ENCODE peak calls at places on chromosomes 1 and 21, in ten cellular contexts. G, M, B, V, Q, P, X, Y, C and J are unnamed samples.
A peak's percentile ranks its signal among the peaks of the same experiment; 100 is the strongest.

GRCh38 chr21:36323032-36323431 is 3.0 kb downstream of the MORC3 start:
- DNase-seq in G (no peak), M (peak; percentile 35), B (no peak), V (no peak), Q (peak; percentile 62), P (no peak), X (no peak), Y (peak; percentile 57), C (no peak), J (no peak)

GRCh38 chr1:244863491-244864252 is 671 bp downstream of the HNRNPU start:
- DNase-seq in G (no peak), M (no peak), B (no peak), V (peak; percentile 14), Q (peak; percentile 8), P (no peak), X (no peak), Y (peak; percentile 50), C (no peak), J (no peak)

GRCh38 chr1:30125024-30125423 is 598.4 kb downstream of the MATN1 start:
- DNase-seq in G (no peak), M (no peak), B (no peak), V (no peak), Q (no peak), P (no peak), X (no peak), Y (no peak), C (no peak), J (no peak)

GRCh38 chr1:1199961-1200875 is 6.2 kb downstream of the TNFRSF18 start:
- DNase-seq in G (peak; percentile 46), M (no peak), B (no peak), V (no peak), Q (no peak), P (no peak), X (no peak), Y (peak; percentile 37), C (no peak), J (no peak)

GRCh38 chr1:62196091-62196690 is 1.5 kb downstream of the L1TD1 start:
- DNase-seq in G (no peak), M (no peak), B (no peak), V (no peak), Q (no peak), P (no peak), X (no peak), Y (no peak), C (no peak), J (no peak)

GRCh38 chr1:202351725-202352124 is 3.2 kb downstream of the PPP1R12B start:
- DNase-seq in G (no peak), M (no peak), B (peak; percentile 66), V (no peak), Q (peak; percentile 44), P (no peak), X (no peak), Y (no peak), C (peak; percentile 45), J (no peak)

GRCh38 chr1:39089811-39090519 is 63.8 kb downstream of the NDUFS5 start:
- DNase-seq in G (no peak), M (no peak), B (no peak), V (no peak), Q (peak; percentile 23), P (no peak), X (no peak), Y (no peak), C (peak; percentile 65), J (no peak)

GRCh38 chr1:226407497-226408284 is at the start of gene PARP1:
- DNase-seq in G (peak; percentile 92), M (peak; percentile 96), B (peak; percentile 70), V (peak; percentile 79), Q (peak; percentile 83), P (peak; percentile 77), X (peak; percentile 50), Y (peak; percentile 72), C (peak; percentile 93), J (peak; percentile 42)

GRCh38 chr21:36163780-36164426 is 7.3 kb downstream of the DOP1B start:
- DNase-seq in G (no peak), M (no peak), B (no peak), V (no peak), Q (no peak), P (no peak), X (no peak), Y (no peak), C (no peak), J (no peak)

GRCh38 chr1:54859687-54860391 is 27.2 kb downstream of the DHCR24 start:
- DNase-seq in G (no peak), M (no peak), B (peak; percentile 27), V (no peak), Q (no peak), P (peak; percentile 25), X (no peak), Y (no peak), C (no peak), J (no peak)

GRCh38 chr1:40780678-40781613 is 2.6 kb upstream of the KCNQ4 start:
- DNase-seq in G (no peak), M (no peak), B (no peak), V (no peak), Q (no peak), P (no peak), X (no peak), Y (no peak), C (no peak), J (no peak)

GRCh38 chr1:220748091-220748934 is at the start of gene MTARC2:
- DNase-seq in G (peak; percentile 91), M (peak; percentile 76), B (peak; percentile 37), V (peak; percentile 41), Q (peak; percentile 73), P (peak; percentile 64), X (peak; percentile 32), Y (no peak), C (peak; percentile 80), J (peak; percentile 40)

DNA sequence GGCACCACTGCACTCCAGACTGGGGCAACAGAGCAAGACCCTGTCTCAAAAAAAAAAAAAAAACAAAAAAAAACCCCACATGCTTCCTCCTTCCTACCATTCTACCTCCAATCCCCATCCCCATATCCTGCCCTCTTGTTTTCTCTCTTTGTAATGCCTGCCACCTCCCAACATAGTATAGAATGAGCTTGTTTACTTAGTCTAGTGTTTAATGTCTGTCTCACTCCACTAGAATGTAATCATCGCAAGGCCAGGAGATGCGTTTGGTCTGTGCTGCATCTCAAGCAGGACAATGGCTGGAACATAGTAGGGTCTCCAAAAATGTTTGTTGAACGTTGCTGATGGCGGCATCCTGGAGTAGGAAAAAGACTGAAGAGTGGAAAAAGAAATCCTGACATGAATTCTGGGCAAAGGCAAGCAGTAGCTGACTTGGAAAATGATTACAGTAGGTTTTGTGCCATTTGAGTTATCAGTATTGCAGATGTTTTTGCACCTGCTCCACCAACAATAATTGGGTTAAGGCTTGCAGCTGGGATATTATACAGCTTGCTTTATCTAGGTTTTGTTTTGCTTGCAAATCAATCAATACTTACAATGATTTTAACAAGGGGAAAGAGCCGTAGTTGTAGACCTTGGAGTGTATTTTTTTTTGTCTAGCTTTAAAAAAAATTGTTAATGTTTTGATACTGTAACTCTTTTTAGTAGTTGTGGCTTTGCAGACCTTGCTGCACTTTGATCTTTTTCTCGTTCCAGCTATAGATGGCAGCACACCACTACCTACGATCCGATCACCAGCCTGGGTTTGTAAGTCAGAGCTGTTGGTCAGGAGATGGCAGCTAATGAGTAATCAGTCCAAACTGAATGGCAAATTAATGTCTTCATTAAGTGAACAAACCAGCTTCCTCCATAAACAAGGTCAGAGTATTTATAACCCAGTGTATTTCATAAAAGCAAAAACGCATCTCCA is 62.4 kb downstream of the BACH1 start:
- DNase-seq in G (no peak), M (no peak), B (no peak), V (no peak), Q (no peak), P (no peak), X (no peak), Y (no peak), C (no peak), J (no peak)
- TF ChIP-seq CTCF in G (peak; percentile 45), M (no peak), B (peak; percentile 12), V (peak; percentile 42), Q (no peak), P (no peak), X (peak; percentile 7), Y (no peak), C (no peak), J (no peak)

DNA sequence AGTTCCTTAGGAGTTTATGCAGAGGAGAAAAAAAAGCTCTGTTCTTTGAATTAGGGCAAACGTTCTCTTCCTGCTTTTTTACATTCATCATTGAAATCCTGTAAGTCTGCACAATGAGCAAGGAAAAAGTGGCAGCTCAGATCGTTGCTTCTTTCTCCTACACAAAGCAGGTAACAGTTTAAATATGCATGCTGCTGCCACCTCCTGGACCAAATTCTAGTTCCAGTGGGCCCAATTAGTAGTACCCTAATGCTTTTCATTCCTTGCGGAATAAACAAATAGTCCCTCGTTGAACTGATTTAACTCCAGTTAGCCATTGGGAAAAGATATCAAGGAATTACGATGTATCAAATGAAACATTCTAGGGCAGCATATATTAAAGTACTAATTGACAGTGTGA is 20.1 kb downstream of the YTHDF2 start:
- DNase-seq in G (no peak), M (no peak), B (no peak), V (no peak), Q (no peak), P (no peak), X (no peak), Y (no peak), C (peak; percentile 30), J (no peak)
- TF ChIP-seq CTCF in G (peak; percentile 55), M (no peak), B (peak; percentile 43), V (peak; percentile 26), Q (peak; percentile 5), P (peak; percentile 15), X (no peak), Y (no peak), C (no peak), J (no peak)

GRCh38 chr21:28644762-28645161 is 347.9 kb downstream of the LTN1 start:
- DNase-seq in G (no peak), M (no peak), B (no peak), V (no peak), Q (no peak), P (no peak), X (no peak), Y (no peak), C (peak; percentile 51), J (no peak)
- TF ChIP-seq CTCF in G (no peak), M (no peak), B (no peak), V (no peak), Q (no peak), P (no peak), X (no peak), Y (no peak), C (no peak), J (no peak)

GRCh38 chr1:15799928-15800835 is 7.3 kb downstream of the UQCRHL start:
- DNase-seq in G (peak; percentile 79), M (no peak), B (peak; percentile 37), V (peak; percentile 41), Q (peak; percentile 68), P (peak; percentile 29), X (peak; percentile 52), Y (no peak), C (peak; percentile 71), J (peak; percentile 50)

GRCh38 chr1:15804060-15804459 is 3.4 kb downstream of the UQCRHL start:
- DNase-seq in G (no peak), M (no peak), B (no peak), V (no peak), Q (no peak), P (no peak), X (no peak), Y (no peak), C (no peak), J (no peak)

GRCh38 chr1:15807121-15807520 is 328 bp downstream of the UQCRHL start:
- DNase-seq in G (no peak), M (no peak), B (no peak), V (no peak), Q (no peak), P (no peak), X (no peak), Y (no peak), C (no peak), J (no peak)

GRCh38 chr1:15802234-15802965 is 5.0 kb downstream of the UQCRHL start:
- DNase-seq in G (no peak), M (no peak), B (no peak), V (no peak), Q (no peak), P (peak; percentile 52), X (no peak), Y (no peak), C (no peak), J (no peak)

GRCh38 chr1:15803380-15803779 is 4.1 kb downstream of the UQCRHL start:
- DNase-seq in G (peak; percentile 63), M (peak; percentile 58), B (no peak), V (no peak), Q (peak; percentile 44), P (peak; percentile 36), X (no peak), Y (no peak), C (no peak), J (no peak)
- TF ChIP-seq CTCF in G (peak; percentile 80), M (peak; percentile 32), B (peak; percentile 59), V (peak; percentile 69), Q (peak; percentile 44), P (peak; percentile 45), X (peak; percentile 27), Y (peak; percentile 42), C (peak; percentile 25), J (no peak)